ENCODE peak calls at places on chromosome 7, in six cellular contexts. I is NAMALWA; X is HS-27A; O is hippocampal formation; S is stimulated activated naive CD8-positive, alpha-beta T cell treated with anti-CD3 and anti-CD28 coated beads, Interleukin-15, Interleukin-2, amounts not matched to agents 100 U/mL and 50 U/mL, for 24 hours; E is activated effector memory CD4-positive, alpha-beta T cell treated with Interleukin-2 at 50 U/mL for 16 hours. V is an unnamed sample.

GRCh38 chr7:116736927-116737715 is 65.1 kb downstream of the MET start:
- DNase-seq in S (no peak), O (no peak), I (no peak), X (no peak), E (no peak), V (peak; percentile 5)

GRCh38 chr7:130009848-130010688 is 41.1 kb downstream of the ZC3HC1 start:
- DNase-seq in E (peak; percentile 2), S (peak; percentile 44), X (peak; percentile 65), I (no peak), O (no peak), V (peak; percentile 23)

GRCh38 chr7:91083855-91084644 is 180.2 kb upstream of the FZD1 start:
- DNase-seq in S (peak; percentile 4), X (no peak), E (no peak), O (no peak), I (no peak), V (no peak)

GRCh38 chr7:148147438-148147837 is 443.1 kb upstream of the C7orf33 start:
- DNase-seq in O (no peak), S (no peak), X (no peak), E (no peak), I (no peak), V (no peak)

GRCh38 chr7:39321245-39321644 is 245.0 kb upstream of the YAE1 start:
- DNase-seq in S (no peak), E (no peak), X (no peak), O (no peak), I (no peak), V (no peak)

GRCh38 chr7:91243591-91244368 is 20.5 kb upstream of the FZD1 start:
- DNase-seq in X (no peak), S (no peak), E (no peak), O (no peak), I (no peak), V (no peak)

GRCh38 chr7:98297619-98298286 is 16.3 kb downstream of the BRI3 start:
- DNase-seq in O (no peak), I (no peak), X (no peak), S (no peak), E (no peak), V (no peak)

GRCh38 chr7:27169658-27170493 is 4.2 kb downstream of the HOXA10 start:
- DNase-seq in X (no peak), I (no peak), O (no peak), S (no peak), E (no peak), V (no peak)

GRCh38 chr7:9201928-9202327 is 768.5 kb downstream of the NXPH1 start:
- DNase-seq in O (no peak), I (no peak), S (no peak), E (no peak), X (no peak), V (no peak)

GRCh38 chr7:70586822-70587221 is 545.1 kb upstream of the GALNT17 start:
- DNase-seq in E (no peak), X (no peak), S (no peak), O (no peak), I (no peak), V (no peak)

GRCh38 chr7:77727936-77728701 is 31.9 kb downstream of the RSBN1L start:
- DNase-seq in E (no peak), I (peak; percentile 19), O (peak; percentile 21), X (no peak), S (no peak), V (no peak)

GRCh38 chr7:69204936-69205335 is 393.3 kb upstream of the AUTS2 start:
- DNase-seq in I (no peak), E (no peak), S (no peak), X (no peak), O (no peak), V (no peak)

GRCh38 chr7:72336887-72337821 is 75.0 kb downstream of the CALN1 start:
- DNase-seq in E (no peak), O (no peak), X (no peak), S (no peak), I (no peak), V (no peak)

GRCh38 chr7:34133983-34134782 is 228.8 kb downstream of the BMPER start:
- DNase-seq in O (peak; percentile 15), E (no peak), I (peak; percentile 59), X (no peak), S (peak; percentile 30), V (peak; percentile 36)

GRCh38 chr7:110322796-110323195 is 768.1 kb upstream of the LRRN3 start:
- DNase-seq in E (no peak), I (no peak), S (no peak), O (no peak), X (no peak), V (no peak)

GRCh38 chr7:115585015-115585655 is 445.4 kb downstream of the TFEC start:
- DNase-seq in I (no peak), O (no peak), S (no peak), E (no peak), X (no peak), V (no peak)

GRCh38 chr7:130891254-130892094 is 157.5 kb upstream of the KLF14 start:
- DNase-seq in O (no peak), I (no peak), X (no peak), S (no peak), E (no peak), V (no peak)

GRCh38 chr7:582931-583330 is 63.3 kb upstream of the PDGFA start:
- DNase-seq in I (no peak), O (no peak), X (no peak), S (no peak), E (no peak), V (no peak)

GRCh38 chr7:46999866-47000265 is 582.0 kb downstream of the TNS3 start:
- DNase-seq in S (no peak), E (no peak), O (no peak), X (no peak), I (no peak), V (no peak)

GRCh38 chr7:18798018-18798906 is 302.7 kb downstream of the HDAC9 start:
- DNase-seq in O (no peak), S (no peak), I (no peak), E (no peak), X (peak; percentile 71), V (no peak)

GRCh38 chr7:92880212-92881090 is 44.1 kb upstream of the CDK6 start:
- DNase-seq in O (peak; percentile 26), I (peak; percentile 36), E (no peak), S (no peak), X (no peak), V (peak; percentile 13)

GRCh38 chr7:7177044-7177517 is 5.3 kb upstream of the C1GALT1 start:
- DNase-seq in S (no peak), E (no peak), O (no peak), I (no peak), X (no peak), V (no peak)

GRCh38 chr7:81685263-81685868 is 84.5 kb downstream of the HGF start:
- DNase-seq in S (no peak), X (no peak), E (no peak), I (no peak), O (no peak), V (no peak)

GRCh38 chr7:112573302-112574039 is 92.7 kb downstream of the LSMEM1 start:
- DNase-seq in I (no peak), X (no peak), O (no peak), S (no peak), E (no peak), V (no peak)

GRCh38 chr7:124783271-124783670 is 17.7 kb upstream of the GPR37 start:
- DNase-seq in O (no peak), I (no peak), S (no peak), E (no peak), X (no peak), V (no peak)

GRCh38 chr7:31885160-31885559 is 185.0 kb downstream of the PDE1C start:
- DNase-seq in S (no peak), I (no peak), O (no peak), X (no peak), E (no peak), V (no peak)

GRCh38 chr7:20596653-20597052 is 18.8 kb upstream of the ABCB5 start:
- DNase-seq in S (no peak), I (no peak), E (no peak), X (peak; percentile 30), O (no peak), V (no peak)

GRCh38 chr7:90938371-90938770 is 325.9 kb upstream of the FZD1 start:
- DNase-seq in S (no peak), X (no peak), I (no peak), E (no peak), O (no peak), V (no peak)

GRCh38 chr7:106542550-106543220 is 118.3 kb downstream of the CCDC71L start:
- DNase-seq in O (no peak), X (peak; percentile 55), S (peak; percentile 65), I (peak; percentile 91), E (no peak), V (peak; percentile 88)

GRCh38 chr7:19557726-19558470 is 150.9 kb downstream of the POLR1F start:
- DNase-seq in E (no peak), X (no peak), O (no peak), I (no peak), S (no peak), V (no peak)